ENCODE peak calls at places on chromosomes 2 and 18, in nine cellular contexts. P is CD4-positive, alpha-beta T cell; E is iPS DF 6.9; F is body of pancreas; Z is HCT116; R is transverse colon; T is right atrium auricular region; A is GM12878; C is upper lobe of left lung. G is an unnamed sample.

GRCh38 chr2:65436825-65437221 is 4.4 kb upstream of the SPRED2 start:
- DNase-seq in Z (no peak), T (no peak), A (peak; percentile 73), P (no peak), C (no peak), F (no peak), R (no peak), E (no peak), G (peak; percentile 28)

GRCh38 chr2:150165988-150166965 is 321.2 kb downstream of the RND3 start:
- DNase-seq in P (no peak), Z (no peak), T (no peak), C (no peak), A (no peak), E (no peak), R (no peak), F (peak; percentile 8), G (no peak)

GRCh38 chr2:182144039-182144779 is 158.6 kb downstream of the PPP1R1C start:
- DNase-seq in E (no peak), C (no peak), A (no peak), T (no peak), Z (no peak), F (no peak), P (no peak), R (no peak), G (no peak)

GRCh38 chr2:172885996-172886395 is 150.4 kb downstream of the RAPGEF4 start:
- DNase-seq in Z (no peak), T (no peak), F (no peak), R (no peak), C (no peak), P (no peak), E (no peak), A (no peak), G (no peak)

GRCh38 chr2:181900007-181900651 is 8.6 kb downstream of the ITPRID2 start:
- DNase-seq in T (no peak), R (no peak), C (no peak), P (no peak), E (no peak), F (no peak), Z (no peak), A (no peak), G (no peak)

GRCh38 chr2:101290711-101291110 is 17.8 kb downstream of the RNF149 start:
- DNase-seq in P (no peak), C (no peak), A (no peak), Z (no peak), F (no peak), R (no peak), E (no peak), T (no peak), G (no peak)

GRCh38 chr2:183951636-183952035 is 646.7 kb upstream of the ZNF804A start:
- DNase-seq in T (no peak), A (no peak), F (no peak), P (no peak), E (no peak), C (no peak), R (no peak), Z (no peak), G (no peak)

GRCh38 chr2:101173707-101174295 is 22.6 kb upstream of the TBC1D8 start:
- DNase-seq in C (no peak), T (no peak), Z (no peak), P (no peak), E (no peak), A (peak; percentile 15), F (peak; percentile 64), R (no peak), G (no peak)

GRCh38 chr2:240726876-240727275 is 35.2 kb downstream of the AQP12A start:
- DNase-seq in T (no peak), Z (no peak), A (no peak), P (no peak), R (no peak), C (peak; percentile 64), F (no peak), E (no peak), G (no peak)
- H3K27me3 ChIP-seq in T (no peaks in the 10 kb centered on the region), Z (no peaks in the 10 kb centered on the region), A (peaks cover 1% of the 10 kb centered on the region), P (no peaks in the 10 kb centered on the region), R (peaks cover 16% of the 10 kb centered on the region), C (no peaks in the 10 kb centered on the region), F (no peaks in the 10 kb centered on the region), E (no peaks in the 10 kb centered on the region), G (no peaks in the 10 kb centered on the region)

GRCh38 chr18:79405019-79405780 is 9.5 kb downstream of the NFATC1 start:
- DNase-seq in A (no peak), R (no peak), F (no peak), P (no peak), E (no peak), C (peak; percentile 72), T (no peak), Z (no peak), G (no peak)

GRCh38 chr18:79405781-79406575 is 10.2 kb downstream of the NFATC1 start:
- DNase-seq in T (peak; percentile 78), P (peak; percentile 80), E (no peak), C (peak; percentile 61), R (peak; percentile 77), A (peak; percentile 45), Z (no peak), F (peak; percentile 71), G (no peak)

GRCh38 chr18:79404567-79404910 is 8.8 kb downstream of the NFATC1 start:
- DNase-seq in F (no peak), E (no peak), P (no peak), T (no peak), A (no peak), C (peak; percentile 61), R (no peak), Z (no peak), G (no peak)

GRCh38 chr18:79409313-79409712 is 13.6 kb downstream of the NFATC1 start:
- DNase-seq in R (no peak), C (no peak), E (no peak), T (no peak), P (no peak), A (no peak), Z (no peak), F (no peak), G (no peak)

DNA sequence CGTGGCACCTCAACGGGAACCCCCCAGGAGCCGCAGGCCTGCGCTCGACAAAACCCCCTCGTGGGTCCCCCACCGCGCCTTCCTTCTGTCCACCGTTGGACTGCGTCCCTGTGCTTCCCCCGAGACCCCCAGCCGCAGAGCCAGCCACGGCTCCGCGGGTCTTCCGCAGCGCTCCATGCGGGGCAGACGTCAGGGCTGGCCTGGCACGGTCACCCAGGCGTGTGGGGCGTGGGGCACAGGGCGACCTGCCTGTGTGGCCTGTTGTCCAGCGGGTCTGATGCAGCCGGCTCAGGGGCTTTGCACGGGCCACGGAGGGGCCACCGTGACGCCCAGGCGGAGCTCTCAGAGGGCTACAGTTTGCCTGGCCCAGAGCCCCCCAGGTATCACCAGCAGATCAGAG is 11.0 kb downstream of the NFATC1 start:
- DNase-seq in R (no peak), Z (no peak), T (no peak), E (no peak), F (no peak), C (peak; percentile 84), A (no peak), P (no peak), G (no peak)
- H3K27ac ChIP-seq in R (peak overlapping the region; percentile 52), Z (no peak overlapping the region), T (peak overlapping the region; percentile 61), E (no peak overlapping the region), F (no peak overlapping the region), C (peak overlapping the region; percentile 72), A (no peak overlapping the region), P (peak overlapping the region; percentile 92), G (no peak overlapping the region)

GRCh38 chr2:176085120-176085788 is 1.5 kb upstream of the EVX2 start:
- DNase-seq in P (no peak), A (no peak), E (no peak), F (no peak), T (no peak), C (peak; percentile 56), Z (no peak), R (no peak), G (no peak)

GRCh38 chr2:176085861-176086771 is 2.4 kb upstream of the EVX2 start:
- DNase-seq in F (peak; percentile 21), E (no peak), Z (peak; percentile 13), C (peak; percentile 56), R (peak; percentile 49), T (no peak), P (no peak), A (no peak), G (peak; percentile 67)

GRCh38 chr2:176088937-176089842 is 3.3 kb upstream of the HOXD13 start:
- DNase-seq in F (no peak), T (no peak), C (no peak), R (no peak), Z (no peak), E (no peak), A (no peak), P (no peak), G (no peak)

GRCh38 chr2:176088048-176088936 is 4.2 kb upstream of the HOXD13 start:
- DNase-seq in R (peak; percentile 59), P (no peak), E (no peak), C (peak; percentile 91), A (no peak), F (peak; percentile 40), Z (peak; percentile 22), T (no peak), G (peak; percentile 65)

DNA sequence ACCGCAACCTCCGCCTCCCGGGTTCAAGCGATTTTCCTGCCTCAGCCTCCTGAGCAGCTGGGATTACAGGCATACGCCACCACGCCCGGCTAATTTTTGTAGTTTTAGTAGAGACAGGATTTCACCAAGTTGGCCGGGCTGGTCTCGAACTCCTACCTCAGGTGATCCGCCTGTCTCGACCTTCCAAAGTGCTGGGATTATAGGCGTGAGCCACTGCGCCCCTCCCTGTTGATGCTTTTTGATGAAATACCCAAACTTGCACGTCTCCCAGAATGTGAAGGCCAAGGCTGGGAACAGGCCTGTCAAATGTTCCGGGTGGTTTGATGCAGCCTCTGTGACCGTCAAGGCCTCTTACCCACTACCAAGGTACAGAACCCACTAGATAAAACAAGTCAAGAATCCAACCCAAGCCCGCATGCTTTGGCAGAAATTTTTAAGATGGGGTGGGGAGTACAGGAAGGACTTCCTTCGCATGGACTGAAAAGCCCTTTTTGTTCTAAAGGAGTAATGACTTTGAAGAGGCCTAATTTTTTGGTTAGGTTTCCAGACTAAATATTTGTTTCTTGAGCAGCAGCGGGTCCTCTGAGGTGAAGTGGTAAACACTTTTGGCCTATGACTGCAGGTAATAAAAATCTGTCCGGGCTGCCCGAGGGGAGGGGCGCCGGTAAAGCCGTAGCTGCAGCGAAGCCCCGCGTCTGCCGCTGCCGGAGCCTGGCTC is 3.7 kb upstream of the EVX2 start:
- DNase-seq in A (no peak), P (no peak), T (no peak), F (no peak), Z (no peak), E (no peak), C (peak; percentile 78), R (no peak), G (no peak)
- H3K27me3 ChIP-seq in A (peaks cover 12% of the 10 kb centered on the region), P (peaks cover 97% of the 10 kb centered on the region), T (peaks cover 56% of the 10 kb centered on the region), F (peaks cover 6% of the 10 kb centered on the region), Z (no peaks in the 10 kb centered on the region), E (peaks cover 96% of the 10 kb centered on the region), C (peaks cover 92% of the 10 kb centered on the region), R (peaks cover 100% of the 10 kb centered on the region), G (peaks cover 99% of the 10 kb centered on the region)

DNA sequence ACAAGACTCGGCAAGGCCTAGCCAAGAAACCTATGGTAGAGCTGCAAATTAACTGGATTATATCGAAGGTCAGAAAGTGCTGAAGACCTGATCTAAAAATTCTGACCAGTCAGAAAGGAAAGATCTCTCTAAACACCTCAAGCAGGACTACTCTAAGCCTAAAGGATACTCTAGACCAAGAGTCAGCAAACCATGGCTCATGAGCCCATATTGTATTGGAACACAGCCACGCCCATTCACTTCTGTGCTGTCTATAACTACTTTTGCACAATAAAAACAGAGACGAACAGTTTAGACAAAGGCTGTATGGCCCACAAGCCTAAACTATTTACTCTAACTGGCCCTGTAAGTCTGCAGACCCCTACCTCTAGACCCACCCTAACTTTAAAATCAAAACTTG is 18.7 kb downstream of the RTN4 start:
- DNase-seq in T (no peak), E (no peak), A (no peak), P (no peak), Z (no peak), F (no peak), R (no peak), C (no peak), G (no peak)
- H3K27ac ChIP-seq in T (no peak overlapping the region), E (no peak overlapping the region), A (no peak overlapping the region), P (no peak overlapping the region), Z (no peak overlapping the region), F (no peak overlapping the region), R (no peak overlapping the region), C (no peak overlapping the region), G (no peak overlapping the region)